ENCODE peak calls at places on chromosome 13, in ten cellular contexts. J is K562, L is esophagus muscularis mucosa, H is GM12878, Q is breast epithelium, U is prostate gland, C is suprapubic skin, B is endothelial cell of umbilical vein, O is HepG2, I is stomach. A is an unnamed sample.
A peak's percentile ranks its signal among the peaks of the same experiment; 100 is the strongest.

GRCh38 chr13:106484084-106484754 is 51.2 kb downstream of the EFNB2 start:
- DNase-seq in J (no peak), L (no peak), H (no peak), Q (no peak), U (no peak), C (no peak), B (peak; percentile 85), O (no peak), I (no peak), A (no peak)

GRCh38 chr13:43878897-43879322 is 630 bp downstream of the CCDC122 start:
- DNase-seq in J (no peak), L (peak; percentile 92), H (peak; percentile 13), Q (peak; percentile 40), U (peak; percentile 50), C (peak; percentile 86), B (peak; percentile 64), O (peak; percentile 31), I (peak; percentile 71), A (peak; percentile 88)

GRCh38 chr13:96822900-96823299 is 171.4 kb downstream of the OXGR1 start:
- DNase-seq in J (peak; percentile 17), L (no peak), H (no peak), Q (no peak), U (peak; percentile 10), C (no peak), B (peak; percentile 9), O (peak; percentile 50), I (peak; percentile 49), A (no peak)

GRCh38 chr13:48783181-48783630 is 129.5 kb downstream of the CYSLTR2 start:
- DNase-seq in J (peak; percentile 6), L (peak; percentile 88), H (no peak), Q (peak; percentile 65), U (no peak), C (peak; percentile 89), B (peak; percentile 34), O (peak; percentile 63), I (peak; percentile 70), A (peak; percentile 84)

GRCh38 chr13:65959305-65959704 is 1270.8 kb downstream of the PCDH9 start:
- DNase-seq in J (no peak), L (no peak), H (no peak), Q (no peak), U (no peak), C (no peak), B (no peak), O (no peak), I (no peak), A (no peak)

GRCh38 chr13:24038405-24038804 is 122.1 kb upstream of the SPATA13 start:
- DNase-seq in J (no peak), L (no peak), H (no peak), Q (no peak), U (no peak), C (no peak), B (peak; percentile 8), O (no peak), I (no peak), A (no peak)

GRCh38 chr13:20400774-20401173 is 124.9 kb downstream of the CRYL1 start:
- DNase-seq in J (no peak), L (no peak), H (no peak), Q (no peak), U (no peak), C (no peak), B (no peak), O (no peak), I (peak; percentile 3), A (no peak)

GRCh38 chr13:43516401-43516826 is 270.4 kb downstream of the ENOX1 start:
- DNase-seq in J (no peak), L (no peak), H (no peak), Q (no peak), U (peak; percentile 63), C (no peak), B (no peak), O (no peak), I (no peak), A (peak; percentile 77)

GRCh38 chr13:113598081-113598410 is 13.5 kb downstream of the TFDP1 start:
- DNase-seq in J (no peak), L (no peak), H (no peak), Q (no peak), U (no peak), C (peak; percentile 38), B (no peak), O (no peak), I (no peak), A (peak; percentile 59)

GRCh38 chr13:36377822-36378480 is 31.8 kb upstream of the SPART start:
- DNase-seq in J (no peak), L (no peak), H (no peak), Q (no peak), U (no peak), C (no peak), B (no peak), O (no peak), I (no peak), A (no peak)

GRCh38 chr13:24192036-24192810 is 31.7 kb downstream of the SPATA13 start:
- DNase-seq in J (peak; percentile 9), L (peak; percentile 78), H (no peak), Q (no peak), U (no peak), C (no peak), B (peak; percentile 26), O (no peak), I (no peak), A (no peak)

GRCh38 chr13:106348032-106348431 is 187.4 kb downstream of the EFNB2 start:
- DNase-seq in J (no peak), L (no peak), H (no peak), Q (no peak), U (no peak), C (no peak), B (peak; percentile 92), O (no peak), I (no peak), A (no peak)

GRCh38 chr13:93534181-93534700 is 307.6 kb downstream of the GPC6 start:
- DNase-seq in J (no peak), L (no peak), H (no peak), Q (no peak), U (no peak), C (no peak), B (no peak), O (no peak), I (no peak), A (peak; percentile 59)

GRCh38 chr13:41232715-41233114 is 30.7 kb downstream of the MTRF1 start:
- DNase-seq in J (no peak), L (no peak), H (no peak), Q (no peak), U (no peak), C (no peak), B (no peak), O (no peak), I (no peak), A (no peak)

GRCh38 chr13:36839981-36840380 is 21.0 kb downstream of the RFXAP start:
- DNase-seq in J (no peak), L (no peak), H (no peak), Q (no peak), U (no peak), C (no peak), B (no peak), O (no peak), I (no peak), A (no peak)

GRCh38 chr13:50672025-50672424 is 171.5 kb downstream of the DLEU7 start:
- DNase-seq in J (no peak), L (no peak), H (no peak), Q (no peak), U (no peak), C (no peak), B (no peak), O (peak; percentile 86), I (no peak), A (no peak)
- H3K4me1 ChIP-seq in J (peaks cover 5% of the 10 kb centered on the region), L (no peaks in the 10 kb centered on the region), H (no peaks in the 10 kb centered on the region), Q (peaks cover 16% of the 10 kb centered on the region), U (no peaks in the 10 kb centered on the region), C (peaks cover 22% of the 10 kb centered on the region), B (peaks cover 20% of the 10 kb centered on the region), O (peaks cover 29% of the 10 kb centered on the region), I (peaks cover 9% of the 10 kb centered on the region), A (no peaks in the 10 kb centered on the region)

DNA sequence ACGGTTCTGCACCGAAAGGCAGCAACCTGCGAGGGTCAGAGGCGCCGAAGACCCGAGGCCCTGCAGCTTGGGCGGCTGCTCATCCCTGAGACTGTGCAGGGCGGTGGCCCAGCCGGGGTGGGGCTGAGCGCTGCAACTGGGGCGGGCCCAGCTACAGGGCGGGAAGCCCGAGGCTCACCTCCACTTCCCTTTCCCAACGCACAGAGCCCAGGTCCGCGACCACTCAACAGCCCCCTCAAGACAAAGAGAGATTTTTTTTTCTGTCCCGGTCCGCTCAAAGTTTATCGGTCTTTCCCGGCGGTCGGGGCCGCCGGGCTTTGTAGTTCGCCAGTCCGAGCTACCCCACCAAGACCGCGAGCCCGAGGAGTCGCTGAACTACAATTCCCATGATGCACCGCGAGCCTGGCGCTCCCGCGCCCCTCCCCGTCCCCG is 573 bp downstream of the KATNAL1 start:
- DNase-seq in J (peak; percentile 93), L (peak; percentile 98), H (peak; percentile 66), Q (peak; percentile 85), U (peak; percentile 93), C (peak; percentile 95), B (peak; percentile 90), O (peak; percentile 87), I (peak; percentile 92), A (peak; percentile 97)
- TF ChIP-seq POLR2AphosphoS5 in J (no peak), L (peak; percentile 50), H (no peak), Q (peak; percentile 10), U (peak; percentile 49), C (no peak), B (no peak), O (no peak), I (no peak), A (no peak)

GRCh38 chr13:51618626-51619025 is 34.4 kb downstream of the WDFY2 start:
- DNase-seq in J (no peak), L (no peak), H (no peak), Q (peak; percentile 65), U (peak; percentile 15), C (no peak), B (no peak), O (no peak), I (no peak), A (no peak)

GRCh38 chr13:51613535-51613934 is 29.3 kb downstream of the WDFY2 start:
- DNase-seq in J (peak; percentile 13), L (no peak), H (no peak), Q (no peak), U (no peak), C (no peak), B (no peak), O (no peak), I (no peak), A (no peak)

GRCh38 chr13:51612867-51613266 is 28.6 kb downstream of the WDFY2 start:
- DNase-seq in J (no peak), L (no peak), H (no peak), Q (no peak), U (no peak), C (no peak), B (no peak), O (no peak), I (no peak), A (no peak)

GRCh38 chr13:51619614-51620013 is 35.4 kb downstream of the WDFY2 start:
- DNase-seq in J (no peak), L (no peak), H (no peak), Q (no peak), U (no peak), C (no peak), B (no peak), O (no peak), I (no peak), A (no peak)

GRCh38 chr13:51614350-51614786 is 30.1 kb downstream of the WDFY2 start:
- DNase-seq in J (no peak), L (no peak), H (peak; percentile 56), Q (peak; percentile 33), U (no peak), C (peak; percentile 74), B (no peak), O (no peak), I (no peak), A (no peak)
- TF ChIP-seq POLR2A in J (no peak), L (no peak), H (peak; percentile 83), Q (no peak), U (no peak), C (no peak), B (no peak), O (no peak), I (no peak), A (no peak)

GRCh38 chr13:80458546-80458945 is 117.6 kb upstream of the SPRY2 start:
- DNase-seq in J (no peak), L (no peak), H (no peak), Q (no peak), U (no peak), C (no peak), B (peak; percentile 69), O (no peak), I (no peak), A (no peak)
- H3K4me1 ChIP-seq in J (no peaks in the 10 kb centered on the region), L (peaks cover 2% of the 10 kb centered on the region), H (no peaks in the 10 kb centered on the region), Q (no peaks in the 10 kb centered on the region), U (no peaks in the 10 kb centered on the region), C (no peaks in the 10 kb centered on the region), B (peaks cover 13% of the 10 kb centered on the region), O (no peaks in the 10 kb centered on the region), I (no peaks in the 10 kb centered on the region), A (no peaks in the 10 kb centered on the region)